ENCODE peak calls at places on chromosomes 4 and X, in seven cellular contexts. J, Y, I, G, X, Q and C are unnamed samples.

GRCh38 chr4:187666634-187667033 is 328.9 kb upstream of the ZFP42 start:
- DNase-seq in Q (no peak), J (no peak), Y (no peak), X (no peak), G (no peak), I (no peak), C (no peak)

GRCh38 chr4:123183308-123183707 is 213.3 kb upstream of the SPRY1 start:
- DNase-seq in Y (no peak), G (no peak), X (no peak), J (no peak), Q (no peak), I (no peak), C (no peak)

GRCh38 chr4:158299459-158300007 is 89.2 kb downstream of the TMEM144 start:
- DNase-seq in Q (no peak), G (no peak), X (no peak), I (peak), Y (no peak), J (no peak), C (no peak)

GRCh38 chrX:38347136-38347535 is 5.3 kb upstream of the OTC start:
- DNase-seq in X (peak), Y (peak), I (no peak), J (no peak), G (peak), Q (peak), C (peak)

GRCh38 chrX:122504026-122504425 is 680.1 kb upstream of the GRIA3 start:
- DNase-seq in Y (peak), Q (no peak), I (no peak), J (no peak), X (peak), G (no peak), C (peak)

GRCh38 chr4:159296061-159296460 is 193.2 kb downstream of the RAPGEF2 start:
- DNase-seq in J (no peak), I (no peak), G (no peak), X (peak), Y (peak), Q (peak), C (no peak)

GRCh38 chr4:70874268-70875156 is 27.7 kb upstream of the MOB1B start:
- DNase-seq in X (no peak), I (no peak), J (no peak), Q (no peak), Y (no peak), G (no peak), C (no peak)

GRCh38 chrX:57905141-57905540 is 5.1 kb downstream of the ZXDA start:
- DNase-seq in Q (peak), J (no peak), I (no peak), X (no peak), Y (peak), G (no peak), C (no peak)

GRCh38 chr4:90727938-90728337 is 600.7 kb downstream of the CCSER1 start:
- DNase-seq in I (no peak), Q (no peak), X (peak), G (peak), J (no peak), Y (peak), C (no peak)

GRCh38 chr4:25146076-25146475 is 14.2 kb downstream of the SEPSECS start:
- DNase-seq in Y (no peak), G (no peak), X (no peak), I (no peak), Q (no peak), J (no peak), C (no peak)

GRCh38 chr4:102554988-102555387 is 53.8 kb downstream of the NFKB1 start:
- DNase-seq in G (no peak), I (no peak), Y (no peak), X (no peak), Q (no peak), J (no peak), C (no peak)

GRCh38 chr4:98656443-98656842 is 2.0 kb downstream of the TSPAN5 start:
- DNase-seq in I (no peak), J (no peak), G (no peak), X (no peak), Y (no peak), Q (no peak), C (peak)

GRCh38 chr4:156729416-156729815 is 242.2 kb downstream of the PDGFC start:
- DNase-seq in Q (no peak), G (no peak), J (no peak), X (no peak), I (no peak), Y (no peak), C (no peak)

GRCh38 chr4:56732301-56732700 is 51.2 kb upstream of the HOPX start:
- DNase-seq in Q (no peak), X (no peak), I (no peak), G (no peak), Y (peak), J (no peak), C (no peak)

GRCh38 chrX:31551913-31552312 is 480.1 kb upstream of the FTHL17 start:
- DNase-seq in Y (no peak), I (no peak), Q (no peak), X (no peak), J (no peak), G (no peak), C (no peak)

GRCh38 chrX:119041175-119041574 is 31.6 kb upstream of the CT47C1 start:
- DNase-seq in Q (peak), J (no peak), Y (peak), I (peak), X (peak), G (no peak), C (peak)

GRCh38 chrX:153321381-153322105 is at the start of gene PNMA6F:
- DNase-seq in I (no peak), Y (no peak), X (no peak), J (no peak), Q (no peak), G (peak), C (no peak)

GRCh38 chr4:8198906-8199593 is at the start of gene SH3TC1:
- DNase-seq in J (peak), X (peak), I (peak), Q (peak), G (no peak), Y (peak), C (peak)

GRCh38 chr4:86960557-86960959 is 25.7 kb downstream of the AFF1 start:
- DNase-seq in I (no peak), G (no peak), Q (peak), J (no peak), X (no peak), Y (peak), C (peak)

GRCh38 chr4:140315032-140315826 is 58.2 kb upstream of the SCOC start:
- DNase-seq in I (no peak), Q (no peak), J (no peak), G (no peak), Y (peak), X (no peak), C (peak)

GRCh38 chrX:10485331-10485730 is 135.1 kb downstream of the MID1 start:
- DNase-seq in Y (peak), X (no peak), J (no peak), Q (peak), I (no peak), G (no peak), C (no peak)

GRCh38 chrX:121160987-121161386 is 113.6 kb downstream of the GLUD2 start:
- DNase-seq in X (no peak), Q (peak), Y (peak), J (no peak), G (no peak), I (no peak), C (peak)

GRCh38 chr4:162457071-162457865 is 293.5 kb upstream of the FSTL5 start:
- DNase-seq in J (no peak), X (peak), I (no peak), Y (no peak), G (no peak), Q (no peak), C (no peak)

GRCh38 chrX:120562569-120562926 is 1.8 kb upstream of the CUL4B start:
- DNase-seq in Y (no peak), J (no peak), I (no peak), G (no peak), Q (no peak), X (no peak), C (peak)

GRCh38 chrX:17046478-17047097 is 100.1 kb downstream of the REPS2 start:
- DNase-seq in X (peak), J (peak), Q (peak), I (peak), Y (peak), G (peak), C (no peak)

GRCh38 chr4:20395160-20395773 is 143.6 kb downstream of the SLIT2 start:
- DNase-seq in X (peak), I (no peak), Q (peak), J (peak), Y (peak), G (peak), C (peak)

DNA sequence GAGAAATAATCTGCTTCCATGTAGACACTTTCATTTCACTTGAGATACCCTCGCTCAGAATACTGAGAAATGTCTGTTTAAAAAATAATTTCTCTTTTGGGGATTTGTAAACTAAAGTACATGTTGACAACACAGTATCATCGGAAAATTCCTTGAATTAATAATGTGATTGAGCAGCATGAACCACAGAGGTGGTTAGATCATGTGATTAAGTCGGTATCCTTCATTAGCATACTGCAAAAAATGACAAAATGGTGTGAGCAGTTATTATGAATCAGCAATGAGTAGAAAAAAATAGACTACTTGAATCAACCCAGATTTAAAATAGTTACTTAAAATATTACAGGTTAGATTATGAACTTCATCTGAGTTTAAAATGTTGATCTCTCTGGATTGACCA is 14.1 kb downstream of the MAP7D3 start:
- DNase-seq in I (no peak), X (no peak), G (no peak), Q (no peak), Y (no peak), J (no peak), C (no peak)
- H3K4me3 ChIP-seq in I (no peak), X (no peak), G (no peak), Q (no peak), Y (no peak), J (no peak), C (no peak)

DNA sequence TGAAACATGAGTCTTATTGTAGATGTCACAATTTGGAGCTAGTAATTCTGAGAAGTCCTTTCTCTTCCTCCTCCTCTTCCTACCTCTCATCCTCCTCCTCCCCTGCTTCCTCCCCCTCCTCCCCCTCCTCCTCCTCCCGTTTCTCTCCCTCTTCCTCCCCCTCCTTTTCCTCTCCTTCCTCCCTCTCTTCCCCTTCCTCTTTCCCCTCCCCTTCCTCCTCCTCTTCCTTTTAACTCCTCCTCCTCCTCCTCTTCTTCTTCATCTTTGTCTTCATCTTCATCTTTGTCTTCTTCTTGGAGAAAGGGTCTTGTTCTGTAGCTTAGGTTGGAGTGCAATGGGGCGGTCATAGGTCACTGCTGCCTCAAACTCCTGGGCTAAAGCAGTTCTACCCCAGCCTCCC is 161.8 kb downstream of the PCDH7 start:
- DNase-seq in Q (no peak), Y (no peak), I (no peak), J (no peak), X (no peak), G (no peak), C (no peak)
- TF ChIP-seq CTCF in Q (no peak), Y (no peak), I (no peak), J (no peak), X (no peak), G (no peak), C (no peak)

DNA sequence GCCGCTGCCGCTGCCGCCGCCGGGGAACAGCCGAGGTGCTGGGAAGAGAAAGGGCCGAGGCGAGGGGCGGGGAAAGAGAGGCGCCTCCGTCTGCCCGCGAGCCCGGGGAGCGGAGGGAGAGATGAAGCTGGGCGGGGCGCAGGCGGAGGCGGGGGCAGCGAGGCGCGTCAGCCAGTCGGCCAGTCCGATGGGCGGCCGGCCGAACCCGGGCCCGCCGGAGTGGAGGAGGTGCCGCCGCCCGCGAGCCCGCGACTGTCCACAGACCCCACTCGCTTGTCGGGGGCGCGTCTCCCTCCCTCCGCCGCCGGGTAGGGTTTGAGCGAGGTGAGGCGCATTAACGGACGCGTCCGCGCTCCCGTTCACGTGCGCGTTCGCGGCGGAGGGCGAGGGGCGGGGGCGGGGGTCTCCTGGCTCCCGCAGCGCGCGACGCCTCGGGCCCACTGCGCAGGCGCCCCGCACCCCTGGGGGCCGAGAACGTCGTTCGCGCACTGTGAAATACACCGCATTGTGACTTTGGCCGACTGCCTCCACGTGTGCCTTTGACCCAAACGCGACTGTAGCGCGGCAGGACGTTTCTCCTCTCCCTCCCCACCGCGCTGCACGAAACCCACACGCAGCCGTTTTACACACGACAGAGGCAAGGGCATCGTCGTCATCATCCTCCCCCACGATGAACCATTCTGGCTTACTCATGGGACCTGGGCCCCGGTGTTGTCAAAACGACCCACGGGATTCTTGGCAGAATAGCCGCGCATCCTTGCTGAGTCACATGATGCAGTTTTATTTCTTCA is at the start of gene NUDT11:
- DNase-seq in I (peak), J (no peak), Q (peak), X (peak), Y (peak), G (peak), C (peak)
- H3K4me3 ChIP-seq in I (peak), J (no peak), Q (peak), X (peak), Y (peak), G (peak), C (peak)

DNA sequence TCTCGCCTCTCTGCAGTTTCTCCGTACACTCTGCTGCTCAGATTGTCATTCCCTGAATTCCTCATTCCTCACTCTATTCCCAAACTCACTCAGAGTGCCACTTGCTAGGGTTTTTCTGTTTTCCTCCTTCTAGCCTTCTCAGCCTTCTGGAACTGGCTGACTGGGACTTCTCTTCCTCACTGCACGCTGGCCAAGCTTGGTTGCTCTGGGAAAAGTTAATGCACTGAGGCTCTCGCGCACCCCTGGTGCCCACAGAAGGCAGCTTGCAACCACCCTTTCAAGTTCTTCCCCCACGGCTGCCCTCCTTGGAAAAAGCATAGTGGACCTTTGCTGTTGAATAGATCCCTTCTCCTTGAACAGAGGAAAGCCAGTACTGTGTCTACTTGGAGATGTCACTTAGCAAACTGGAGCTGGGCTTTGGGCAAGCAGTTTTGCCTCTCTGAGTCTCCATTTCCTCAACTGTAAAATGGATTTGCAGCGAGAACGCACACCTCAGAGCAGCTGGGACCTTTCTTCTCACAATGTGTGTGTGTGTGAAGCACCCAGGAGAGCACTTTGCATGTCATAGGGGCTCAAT is 6.0 kb upstream of the CCKAR start:
- DNase-seq in X (no peak), Q (no peak), J (no peak), Y (no peak), I (no peak), G (peak), C (no peak)
- TF ChIP-seq CTCF in X (no peak), Q (peak), J (no peak), Y (no peak), I (no peak), G (no peak), C (no peak)

DNA sequence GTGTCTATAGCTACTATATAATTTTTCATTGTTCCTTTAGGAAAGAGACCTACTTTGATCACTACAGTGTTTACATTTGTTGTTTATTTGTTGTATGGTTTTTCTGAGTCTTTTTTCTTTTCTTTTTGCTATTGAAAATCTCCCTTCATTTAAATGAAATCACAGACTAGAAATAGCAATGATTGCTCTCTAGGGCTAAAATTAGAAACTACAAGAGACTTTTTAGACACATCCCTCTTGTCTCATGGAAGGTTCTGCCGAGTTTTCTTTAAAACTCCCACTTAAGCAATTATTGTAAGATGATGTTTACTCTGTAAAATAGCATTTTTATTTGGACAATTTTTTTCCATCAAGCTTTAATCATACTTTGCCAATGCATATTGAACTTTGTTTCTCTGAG is 136.6 kb downstream of the PALLD start:
- DNase-seq in J (no peak), X (no peak), I (no peak), Q (no peak), G (no peak), Y (no peak), C (no peak)
- H3K4me3 ChIP-seq in J (no peak), X (no peak), I (no peak), Q (peak), G (no peak), Y (peak), C (peak)

GRCh38 chrX:114962209-114962608 is 55.2 kb downstream of the IL13RA2 start:
- DNase-seq in G (no peak), J (no peak), Q (peak), Y (no peak), X (no peak), I (no peak), C (no peak)

GRCh38 chrX:114964374-114964773 is 53.0 kb downstream of the IL13RA2 start:
- DNase-seq in I (no peak), Q (peak), G (no peak), X (no peak), J (no peak), Y (peak), C (no peak)

GRCh38 chrX:114959729-114960128 is 57.7 kb downstream of the IL13RA2 start:
- DNase-seq in Q (peak), I (no peak), X (peak), G (peak), Y (peak), J (no peak), C (no peak)
- TF ChIP-seq CTCF in Q (peak), I (no peak), X (peak), G (peak), Y (peak), J (no peak), C (peak)

GRCh38 chrX:69538321-69538876 is 34.3 kb downstream of the NALF2 start:
- DNase-seq in Y (peak), G (peak), J (peak), X (peak), Q (peak), I (peak), C (peak)
- H3K4me3 ChIP-seq in Y (peak), G (peak), J (peak), X (peak), Q (peak), I (peak), C (peak)

GRCh38 chrX:76454456-76454927 is 27.0 kb downstream of the MAGEE1 start:
- DNase-seq in I (no peak), X (peak), J (no peak), Y (peak), Q (peak), G (peak), C (peak)
- TF ChIP-seq CTCF in I (no peak), X (peak), J (peak), Y (peak), Q (peak), G (peak), C (peak)

DNA sequence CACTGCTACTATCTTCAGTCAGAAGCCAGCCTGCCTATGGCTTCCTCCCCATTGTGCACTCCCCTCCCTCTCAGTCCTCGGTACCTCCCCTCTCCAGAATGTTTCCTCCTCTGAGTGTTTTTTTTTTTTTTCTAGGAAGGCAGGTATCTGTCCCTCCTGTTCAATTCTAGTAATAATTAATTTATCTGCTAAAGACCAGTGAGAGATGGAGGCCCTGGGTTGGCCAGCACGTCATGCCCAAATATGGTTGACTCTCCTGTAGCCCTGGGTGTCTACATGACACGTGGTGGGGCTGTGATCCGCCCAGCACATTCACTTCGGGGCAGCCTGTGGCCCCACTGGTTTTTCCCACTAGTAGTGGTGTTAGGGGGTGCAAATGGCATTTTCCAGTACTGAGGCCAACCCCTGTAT is 1.8 kb downstream of the FLNA start:
- DNase-seq in X (no peak), G (no peak), J (no peak), I (no peak), Y (peak), Q (no peak), C (no peak)
- H3K4me3 ChIP-seq in X (peak), G (no peak), J (no peak), I (no peak), Y (peak), Q (peak), C (peak)

DNA sequence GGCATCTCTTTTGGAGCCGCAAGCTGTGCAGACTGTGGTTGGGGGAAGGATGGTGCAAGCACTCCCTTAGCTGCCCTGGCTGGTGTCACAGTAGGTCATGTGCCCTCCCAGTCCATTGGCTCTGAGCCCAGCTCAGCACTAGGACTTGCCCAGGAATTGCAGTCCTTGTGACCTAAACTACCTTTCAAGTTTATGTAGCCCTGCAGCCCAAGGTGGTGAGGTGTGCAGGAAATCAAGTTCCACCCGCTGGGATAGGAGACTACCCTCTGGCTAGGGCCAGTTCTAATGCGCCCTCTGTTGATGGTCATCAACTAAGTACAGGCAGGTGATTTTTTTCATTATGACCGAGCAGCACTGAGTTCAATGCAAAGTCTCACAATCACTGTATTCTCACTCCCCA is 335.2 kb downstream of the UBE2NL start:
- DNase-seq in J (no peak), Q (no peak), X (peak), I (peak), Y (no peak), G (no peak), C (no peak)
- TF ChIP-seq CTCF in J (peak), Q (no peak), X (peak), I (no peak), Y (no peak), G (no peak), C (no peak)